ENCODE peak calls at places on chromosomes 7 and 10, in six cellular contexts. C, G, V, S, P and Y are unnamed samples. For H3K4me1, the result is how much of the 10 kb centered on the place peaks cover.

GRCh38 chr7:2817456-2817855 is 26.7 kb downstream of the GNA12 start:
- DNase-seq in P (no peak), G (no peak), C (no peak), V (no peak), S (no peak), Y (no peak)

GRCh38 chr7:143292873-143293272 is 4.7 kb downstream of the CASP2 start:
- DNase-seq in V (no peak), C (no peak), S (no peak), P (no peak), G (no peak), Y (no peak)

GRCh38 chr10:77023396-77023795 is 614.2 kb downstream of the KCNMA1 start:
- DNase-seq in G (no peak), P (no peak), C (no peak), V (no peak), S (no peak), Y (no peak)

GRCh38 chr7:122691569-122692235 is 7.2 kb downstream of the RNF133 start:
- DNase-seq in G (no peak), C (no peak), S (no peak), P (no peak), V (no peak), Y (no peak)

GRCh38 chr10:98340946-98341345 is 73.0 kb upstream of the LOXL4 start:
- DNase-seq in C (no peak), S (no peak), V (peak), G (no peak), P (peak), Y (peak)

GRCh38 chr10:24553051-24553612 is 170.6 kb downstream of the ARHGAP21 start:
- DNase-seq in P (no peak), S (no peak), V (no peak), G (no peak), C (no peak), Y (no peak)

GRCh38 chr10:10677479-10677878 is 340.2 kb upstream of the CELF2 start:
- DNase-seq in P (peak), V (peak), C (peak), G (no peak), S (peak), Y (peak)

GRCh38 chr7:77353407-77353721 is 62.8 kb downstream of the GSAP start:
- DNase-seq in V (no peak), P (no peak), S (no peak), C (no peak), G (no peak), Y (no peak)

GRCh38 chr10:18204050-18204449 is 63.8 kb downstream of the CACNB2 start:
- DNase-seq in P (no peak), C (no peak), V (no peak), S (no peak), G (no peak), Y (no peak)

GRCh38 chr7:19302731-19303130 is 157.5 kb upstream of the FERD3L start:
- DNase-seq in C (no peak), G (no peak), V (no peak), P (no peak), S (no peak), Y (no peak)

GRCh38 chr10:124668517-124669051 is 75.6 kb downstream of the FAM53B start:
- DNase-seq in C (no peak), G (no peak), P (peak), V (no peak), S (no peak), Y (no peak)
- TF ChIP-seq CTCF in C (no peak), G (no peak), P (no peak), V (no peak), S (no peak), Y (no peak)

DNA sequence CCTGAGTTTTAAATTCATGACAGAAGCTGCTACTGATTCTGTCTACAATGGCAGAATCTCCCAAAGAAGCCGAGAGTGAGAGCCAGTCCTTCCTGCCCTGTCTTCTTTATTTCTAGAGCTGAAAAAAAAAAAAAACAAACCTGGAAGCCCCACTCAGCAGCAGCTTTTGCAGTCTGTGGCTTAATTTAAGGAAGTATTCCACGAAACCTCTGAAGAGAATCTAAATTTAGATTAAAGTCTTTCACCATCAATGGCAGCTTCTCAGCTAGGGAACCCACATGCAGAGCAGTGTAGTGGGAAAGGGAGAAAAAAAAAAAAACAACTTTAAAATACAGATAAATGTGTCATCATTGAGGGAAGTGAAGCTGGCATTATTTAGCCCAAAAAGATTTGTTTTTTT is 23.4 kb downstream of the SMURF1 start:
- DNase-seq in P (no peak), G (no peak), S (no peak), V (no peak), C (no peak), Y (no peak)
- H3K4me1 ChIP-seq in P (under half), G (under half), S (under half), V (half or more), C (under half), Y (half or more)

GRCh38 chr7:100642534-100642907 is 1.2 kb upstream of the TFR2 start:
- DNase-seq in P (no peak), V (no peak), G (no peak), C (peak), S (no peak), Y (no peak)
- TF ChIP-seq CTCF in P (no peak), V (no peak), G (no peak), C (no peak), S (no peak), Y (no peak)

GRCh38 chr7:121001932-121002754 is 13.6 kb downstream of the CPED1 start:
- DNase-seq in C (no peak), P (no peak), G (no peak), S (no peak), V (no peak), Y (no peak)
- H3K4me1 ChIP-seq in C (under half), P (half or more), G (under half), S (under half), V (half or more), Y (half or more)

DNA sequence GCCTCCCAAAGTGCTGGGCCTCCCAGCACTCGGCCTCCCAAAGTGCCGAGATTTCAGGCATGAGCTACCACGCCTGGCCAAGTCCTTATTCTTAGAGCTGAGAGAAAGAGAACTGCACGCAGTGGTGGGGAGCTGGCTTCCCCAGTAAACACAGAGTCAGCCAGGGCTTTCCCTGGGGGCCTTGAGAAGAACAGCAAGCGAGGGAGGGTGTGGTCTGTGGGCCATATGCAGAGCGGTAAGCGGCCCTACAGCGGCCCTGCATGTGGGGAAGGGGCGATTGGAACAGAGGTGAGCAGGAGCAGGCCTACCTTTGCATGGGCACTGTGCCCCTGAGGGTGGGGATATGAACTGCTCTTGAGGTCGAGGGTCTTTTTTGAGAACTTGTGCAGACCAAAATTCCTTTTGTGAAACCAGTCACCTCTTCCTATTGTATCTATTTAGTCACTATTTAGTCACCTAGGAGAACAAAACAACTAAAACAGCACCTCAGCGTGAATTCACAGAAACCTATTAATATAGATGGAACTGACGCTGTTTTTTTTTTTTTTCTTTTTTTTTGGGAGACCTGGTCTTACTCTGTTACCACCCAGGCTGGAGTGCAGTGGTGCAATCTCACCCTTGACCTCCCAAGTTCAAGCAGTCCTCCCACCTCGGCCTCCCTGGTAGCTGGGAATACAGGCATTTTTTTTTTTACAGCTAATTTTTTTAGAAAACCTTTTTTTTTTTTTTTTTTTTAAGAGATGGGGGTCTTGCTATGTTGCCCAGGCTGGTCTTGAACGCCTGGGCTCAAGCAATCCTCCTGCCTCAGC is 36.9 kb upstream of the SH2D4B start:
- DNase-seq in S (peak), G (no peak), V (peak), P (peak), C (peak), Y (peak)
- TF ChIP-seq CTCF in S (no peak), G (no peak), V (peak), P (no peak), C (no peak), Y (no peak)